ENCODE peak calls at places on chromosomes 4 and X, in ten cellular contexts. B, K, V, T, Z, A, E, Q, J and R are unnamed samples.

GRCh38 chr4:71406459-71406963 is 67.7 kb downstream of the SLC4A4 start:
- DNase-seq in Q (no peak), V (no peak), E (no peak), A (no peak), K (peak; percentile 25), T (no peak), Z (no peak), J (no peak), B (no peak), R (no peak)

GRCh38 chr4:34953145-34953799 is 1291.0 kb downstream of the ARAP2 start:
- DNase-seq in A (no peak), Z (no peak), K (no peak), J (no peak), T (no peak), B (peak; percentile 10), E (no peak), Q (no peak), V (no peak), R (peak; percentile 9)

GRCh38 chrX:28901637-28902036 is 314.4 kb downstream of the IL1RAPL1 start:
- DNase-seq in K (peak; percentile 38), T (no peak), Z (no peak), A (no peak), Q (no peak), V (no peak), E (no peak), J (no peak), B (no peak), R (no peak)

GRCh38 chrX:65925592-65925991 is 114.3 kb downstream of the VSIG4 start:
- DNase-seq in V (no peak), B (no peak), T (no peak), J (no peak), E (no peak), K (no peak), A (no peak), Z (no peak), Q (no peak), R (no peak)

GRCh38 chr4:76302856-76303438 is 3.6 kb upstream of the STBD1 start:
- DNase-seq in Z (no peak), E (no peak), V (no peak), T (no peak), B (no peak), K (peak; percentile 42), Q (no peak), A (no peak), J (no peak), R (no peak)

GRCh38 chr4:29459926-29460325 is 1260.2 kb upstream of the PCDH7 start:
- DNase-seq in Z (no peak), E (no peak), T (no peak), J (no peak), K (peak; percentile 24), A (no peak), Q (no peak), B (no peak), V (no peak), R (no peak)

GRCh38 chrX:122868626-122869025 is 315.5 kb upstream of the GRIA3 start:
- DNase-seq in E (no peak), Z (no peak), K (no peak), B (no peak), V (no peak), J (no peak), Q (no peak), A (no peak), T (no peak), R (no peak)

GRCh38 chr4:76704133-76704881 is 193.6 kb downstream of the SOWAHB start:
- DNase-seq in J (no peak), T (peak; percentile 68), E (no peak), Q (no peak), V (no peak), A (peak; percentile 83), B (no peak), K (peak; percentile 87), Z (no peak), R (no peak)

GRCh38 chr4:52843958-52844357 is 18.2 kb upstream of the RASL11B start:
- DNase-seq in B (no peak), J (no peak), V (no peak), A (no peak), K (no peak), T (peak; percentile 68), Z (no peak), E (no peak), Q (no peak), R (peak; percentile 20)

GRCh38 chr4:47551682-47552081 is 66.6 kb downstream of the ATP10D start:
- DNase-seq in Z (no peak), V (no peak), K (peak; percentile 47), Q (no peak), B (no peak), E (no peak), A (no peak), T (no peak), J (no peak), R (no peak)

GRCh38 chr4:104896623-104897296 is 249.9 kb upstream of the TET2 start:
- DNase-seq in J (no peak), K (peak; percentile 13), A (peak; percentile 24), T (no peak), Q (no peak), Z (no peak), E (no peak), B (no peak), V (peak; percentile 23), R (no peak)

GRCh38 chr4:24266951-24267577 is 317.3 kb downstream of the DHX15 start:
- DNase-seq in K (no peak), A (no peak), Q (no peak), J (no peak), Z (no peak), E (no peak), T (no peak), B (no peak), V (no peak), R (no peak)

GRCh38 chr4:128393111-128393704 is 105.6 kb upstream of the PGRMC2 start:
- DNase-seq in K (peak; percentile 69), J (no peak), Z (no peak), Q (no peak), E (no peak), V (no peak), A (no peak), B (no peak), T (no peak), R (peak; percentile 51)

GRCh38 chr4:146190393-146190910 is 14.9 kb downstream of the LSM6 start:
- DNase-seq in E (no peak), K (no peak), Q (no peak), V (no peak), B (no peak), J (no peak), A (no peak), T (no peak), Z (no peak), R (no peak)

GRCh38 chr4:2469192-2469984 is 482 bp downstream of the RNF4 start:
- DNase-seq in Z (peak; percentile 82), B (peak; percentile 60), Q (no peak), K (peak; percentile 31), A (no peak), E (peak; percentile 79), J (no peak), V (peak; percentile 64), T (peak; percentile 79), R (peak; percentile 70)

GRCh38 chr4:135434936-135435335 is 1233.3 kb upstream of the PABPC4L start:
- DNase-seq in T (no peak), V (no peak), A (no peak), E (no peak), J (no peak), B (no peak), Z (no peak), Q (no peak), K (peak; percentile 8), R (no peak)

GRCh38 chr4:26080876-26081628 is 167.0 kb downstream of the SMIM20 start:
- DNase-seq in Z (no peak), Q (no peak), K (no peak), E (no peak), B (no peak), J (no peak), V (no peak), A (no peak), T (no peak), R (no peak)

GRCh38 chrX:119500061-119500800 is 32.0 kb downstream of the SLC25A5 start:
- DNase-seq in V (no peak), E (no peak), A (no peak), J (no peak), Q (no peak), K (no peak), T (no peak), Z (no peak), B (no peak), R (no peak)

GRCh38 chrX:122783918-122784317 is 400.2 kb upstream of the GRIA3 start:
- DNase-seq in V (no peak), J (no peak), B (no peak), K (no peak), Z (no peak), T (no peak), E (no peak), A (no peak), Q (no peak), R (no peak)

GRCh38 chr4:84497835-84498202 is 1.3 kb downstream of the NKX6-1 start:
- DNase-seq in Q (no peak), V (no peak), Z (no peak), A (no peak), B (no peak), E (no peak), T (no peak), J (no peak), K (no peak), R (no peak)

GRCh38 chrX:22365460-22365859 is 92.7 kb downstream of the CBLL2 start:
- DNase-seq in B (no peak), K (peak; percentile 80), V (no peak), Z (no peak), A (no peak), E (no peak), T (no peak), J (no peak), Q (no peak), R (no peak)

GRCh38 chr4:5750052-5750950 is 39.3 kb downstream of the EVC start:
- DNase-seq in V (no peak), B (no peak), Q (no peak), E (no peak), Z (no peak), K (peak; percentile 89), A (no peak), T (no peak), J (no peak), R (no peak)

GRCh38 chr4:81807927-81808672 is 336.4 kb upstream of the RASGEF1B start:
- DNase-seq in T (no peak), Q (no peak), J (peak; percentile 88), K (no peak), Z (no peak), A (peak; percentile 80), E (no peak), V (no peak), B (no peak), R (peak; percentile 30)

GRCh38 chr4:1177274-1178141 is 5.1 kb upstream of the SPON2 start:
- DNase-seq in V (no peak), E (peak; percentile 78), T (peak; percentile 73), K (no peak), Z (no peak), J (no peak), B (no peak), A (no peak), Q (no peak), R (no peak)

GRCh38 chrX:25067271-25068172 is 51.8 kb upstream of the ARX start:
- DNase-seq in T (no peak), B (no peak), E (no peak), V (no peak), Q (no peak), Z (no peak), A (no peak), K (no peak), J (no peak), R (no peak)

GRCh38 chrX:118497180-118497814 is 1.7 kb downstream of the DOCK11 start:
- DNase-seq in Q (no peak), Z (peak; percentile 48), V (no peak), K (no peak), E (no peak), J (no peak), A (no peak), T (no peak), B (no peak), R (no peak)

GRCh38 chrX:15142084-15142715 is 127.7 kb downstream of the ASB9 start:
- DNase-seq in Q (no peak), K (peak; percentile 12), E (peak; percentile 6), J (no peak), Z (no peak), A (no peak), V (no peak), T (no peak), B (no peak), R (no peak)

GRCh38 chr4:59553739-59554126 is 1646.4 kb upstream of the ADGRL3 start:
- DNase-seq in V (no peak), B (no peak), K (peak; percentile 73), E (no peak), Z (no peak), Q (no peak), J (no peak), A (no peak), T (no peak), R (peak; percentile 20)